ENCODE peak calls at places on chromosome 15, in six cellular contexts. One of them, this sample, is unnamed.

GRCh38 chr15:53000412-53000811 is 210.3 kb upstream of the ONECUT1 start:
- DNase-seq in A549: no peak
- DNase-seq in ascending aorta: no peak
- DNase-seq in body of pancreas: no peak
- DNase-seq in keratinocyte: no peak
- DNase-seq in vagina: no peak
- DNase-seq in this sample: no peak

GRCh38 chr15:100849021-100849831 is 30.4 kb upstream of the ALDH1A3 start:
- DNase-seq in keratinocyte: no peak
- DNase-seq in vagina: no peak
- DNase-seq in A549: peak
- DNase-seq in body of pancreas: peak
- DNase-seq in ascending aorta: no peak
- DNase-seq in this sample: no peak

GRCh38 chr15:70252056-70252935 is 154.6 kb upstream of the TLE3 start:
- DNase-seq in body of pancreas: no peak
- DNase-seq in ascending aorta: no peak
- DNase-seq in vagina: no peak
- DNase-seq in keratinocyte: no peak
- DNase-seq in A549: no peak
- DNase-seq in this sample: no peak

GRCh38 chr15:71761649-71762048 is 48.7 kb upstream of the NR2E3 start:
- DNase-seq in body of pancreas: no peak
- DNase-seq in A549: peak
- DNase-seq in vagina: no peak
- DNase-seq in ascending aorta: no peak
- DNase-seq in keratinocyte: peak
- DNase-seq in this sample: peak

GRCh38 chr15:34799149-34799824 is 3.9 kb upstream of the ACTC1 start:
- DNase-seq in ascending aorta: peak
- DNase-seq in vagina: no peak
- DNase-seq in keratinocyte: no peak
- DNase-seq in A549: no peak
- DNase-seq in body of pancreas: peak
- DNase-seq in this sample: no peak

GRCh38 chr15:51861557-51862350 is 32.3 kb downstream of the TMOD3 start:
- DNase-seq in A549: no peak
- DNase-seq in keratinocyte: no peak
- DNase-seq in ascending aorta: no peak
- DNase-seq in body of pancreas: no peak
- DNase-seq in vagina: no peak
- DNase-seq in this sample: no peak

GRCh38 chr15:67783303-67783702 is 42.0 kb upstream of the SKOR1 start:
- DNase-seq in body of pancreas: no peak
- DNase-seq in A549: no peak
- DNase-seq in keratinocyte: no peak
- DNase-seq in ascending aorta: no peak
- DNase-seq in vagina: no peak
- DNase-seq in this sample: no peak

GRCh38 chr15:75966073-75966472 is 46.2 kb downstream of the NRG4 start:
- DNase-seq in keratinocyte: no peak
- DNase-seq in A549: no peak
- DNase-seq in vagina: no peak
- DNase-seq in ascending aorta: no peak
- DNase-seq in body of pancreas: no peak
- DNase-seq in this sample: no peak

GRCh38 chr15:38882226-38882625 is 317.6 kb upstream of the RASGRP1 start:
- DNase-seq in vagina: no peak
- DNase-seq in keratinocyte: no peak
- DNase-seq in ascending aorta: no peak
- DNase-seq in body of pancreas: no peak
- DNase-seq in A549: no peak
- DNase-seq in this sample: no peak

GRCh38 chr15:88187195-88187594 is 69.3 kb downstream of the NTRK3 start:
- DNase-seq in vagina: no peak
- DNase-seq in ascending aorta: no peak
- DNase-seq in body of pancreas: no peak
- DNase-seq in A549: peak
- DNase-seq in keratinocyte: no peak
- DNase-seq in this sample: no peak

GRCh38 chr15:62883938-62884479 is 158.5 kb upstream of the TPM1 start:
- DNase-seq in keratinocyte: no peak
- DNase-seq in body of pancreas: no peak
- DNase-seq in ascending aorta: no peak
- DNase-seq in vagina: no peak
- DNase-seq in A549: no peak
- DNase-seq in this sample: peak

GRCh38 chr15:31975446-31976229 is 54.7 kb upstream of the CHRNA7 start:
- DNase-seq in body of pancreas: peak
- DNase-seq in keratinocyte: no peak
- DNase-seq in A549: no peak
- DNase-seq in ascending aorta: no peak
- DNase-seq in vagina: no peak
- DNase-seq in this sample: no peak

GRCh38 chr15:100642950-100643338 is 40.6 kb downstream of the ASB7 start:
- DNase-seq in body of pancreas: no peak
- DNase-seq in keratinocyte: no peak
- DNase-seq in vagina: no peak
- DNase-seq in ascending aorta: no peak
- DNase-seq in A549: no peak
- DNase-seq in this sample: no peak

GRCh38 chr15:56672721-56673120 is 60.6 kb downstream of the ZNF280D start:
- DNase-seq in vagina: no peak
- DNase-seq in body of pancreas: no peak
- DNase-seq in A549: no peak
- DNase-seq in keratinocyte: no peak
- DNase-seq in ascending aorta: no peak
- DNase-seq in this sample: peak

GRCh38 chr15:39595621-39596221 is 14.8 kb downstream of the THBS1 start:
- DNase-seq in ascending aorta: no peak
- DNase-seq in body of pancreas: no peak
- DNase-seq in keratinocyte: peak
- DNase-seq in vagina: no peak
- DNase-seq in A549: no peak
- DNase-seq in this sample: peak

GRCh38 chr15:78695046-78695671 is 54.1 kb upstream of the CHRNB4 start:
- DNase-seq in body of pancreas: no peak
- DNase-seq in keratinocyte: no peak
- DNase-seq in vagina: peak
- DNase-seq in ascending aorta: no peak
- DNase-seq in A549: no peak
- DNase-seq in this sample: no peak
- H3K4me3 ChIP-seq in body of pancreas: no peak
- H3K4me3 ChIP-seq in keratinocyte: no peak
- H3K4me3 ChIP-seq in vagina: no peak
- H3K4me3 ChIP-seq in ascending aorta: no peak
- H3K4me3 ChIP-seq in A549: no peak
- H3K4me3 ChIP-seq in this sample: no peak

GRCh38 chr15:65998486-65998885 is 129.2 kb downstream of the RAB11A start:
- DNase-seq in A549: no peak
- DNase-seq in body of pancreas: no peak
- DNase-seq in vagina: no peak
- DNase-seq in keratinocyte: no peak
- DNase-seq in ascending aorta: no peak
- DNase-seq in this sample: no peak

GRCh38 chr15:65993226-65993625 is 123.9 kb downstream of the RAB11A start:
- DNase-seq in keratinocyte: no peak
- DNase-seq in A549: no peak
- DNase-seq in body of pancreas: no peak
- DNase-seq in ascending aorta: no peak
- DNase-seq in vagina: no peak
- DNase-seq in this sample: no peak

GRCh38 chr15:65993762-65994161 is 124.5 kb downstream of the RAB11A start:
- DNase-seq in body of pancreas: no peak
- DNase-seq in ascending aorta: no peak
- DNase-seq in vagina: no peak
- DNase-seq in A549: no peak
- DNase-seq in keratinocyte: no peak
- DNase-seq in this sample: no peak

GRCh38 chr15:65994832-65995231 is 125.5 kb downstream of the RAB11A start:
- DNase-seq in ascending aorta: no peak
- DNase-seq in vagina: no peak
- DNase-seq in A549: no peak
- DNase-seq in keratinocyte: no peak
- DNase-seq in body of pancreas: no peak
- DNase-seq in this sample: no peak

GRCh38 chr15:65996901-65997300 is 127.6 kb downstream of the RAB11A start:
- DNase-seq in A549: no peak
- DNase-seq in body of pancreas: no peak
- DNase-seq in vagina: no peak
- DNase-seq in ascending aorta: no peak
- DNase-seq in keratinocyte: no peak
- DNase-seq in this sample: no peak
- TF ChIP-seq CTCF in A549: no peak
- TF ChIP-seq CTCF in body of pancreas: no peak
- TF ChIP-seq CTCF in vagina: no peak
- TF ChIP-seq CTCF in ascending aorta: no peak
- TF ChIP-seq CTCF in keratinocyte: no peak
- TF ChIP-seq CTCF in this sample: no peak

DNA sequence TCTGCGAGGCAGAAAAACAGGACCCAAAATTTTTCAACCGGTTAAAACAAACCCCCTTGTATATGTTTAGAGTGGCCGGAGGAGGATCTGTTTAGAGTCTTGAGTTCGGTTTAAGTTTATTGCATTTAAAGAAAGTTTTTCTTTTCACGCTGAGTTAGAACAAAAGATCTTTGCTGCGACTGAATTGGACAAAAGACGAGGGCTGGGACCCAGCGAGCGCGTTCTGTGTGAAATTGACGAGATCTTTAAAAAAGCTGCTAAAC is 9.8 kb downstream of the NR2F2 start:
- DNase-seq in vagina: no peak
- DNase-seq in A549: no peak
- DNase-seq in body of pancreas: no peak
- DNase-seq in ascending aorta: no peak
- DNase-seq in keratinocyte: no peak
- DNase-seq in this sample: no peak
- H3K4me3 ChIP-seq in vagina: peak
- H3K4me3 ChIP-seq in A549: peak
- H3K4me3 ChIP-seq in body of pancreas: peak
- H3K4me3 ChIP-seq in ascending aorta: peak
- H3K4me3 ChIP-seq in keratinocyte: peak
- H3K4me3 ChIP-seq in this sample: peak

GRCh38 chr15:44711356-44712107 is at the start of gene B2M:
- DNase-seq in keratinocyte: peak
- DNase-seq in A549: peak
- DNase-seq in body of pancreas: peak
- DNase-seq in ascending aorta: peak
- DNase-seq in vagina: peak
- DNase-seq in this sample: peak

GRCh38 chr15:44712108-44713005 is 1.0 kb downstream of the B2M start:
- DNase-seq in vagina: no peak
- DNase-seq in A549: peak
- DNase-seq in body of pancreas: peak
- DNase-seq in keratinocyte: no peak
- DNase-seq in ascending aorta: peak
- DNase-seq in this sample: peak

GRCh38 chr15:44711089-44711355 is at the start of gene PATL2:
- DNase-seq in body of pancreas: no peak
- DNase-seq in vagina: no peak
- DNase-seq in A549: no peak
- DNase-seq in ascending aorta: no peak
- DNase-seq in keratinocyte: no peak
- DNase-seq in this sample: no peak

GRCh38 chr15:44713006-44713966 is 2.0 kb downstream of the B2M start:
- DNase-seq in A549: peak
- DNase-seq in ascending aorta: no peak
- DNase-seq in keratinocyte: no peak
- DNase-seq in vagina: no peak
- DNase-seq in body of pancreas: no peak
- DNase-seq in this sample: no peak

GRCh38 chr15:44710236-44711088 is 661 bp downstream of the PATL2 start:
- DNase-seq in keratinocyte: no peak
- DNase-seq in A549: no peak
- DNase-seq in body of pancreas: no peak
- DNase-seq in vagina: no peak
- DNase-seq in ascending aorta: no peak
- DNase-seq in this sample: no peak
- TF ChIP-seq CTCF in keratinocyte: peak
- TF ChIP-seq CTCF in A549: peak
- TF ChIP-seq CTCF in body of pancreas: no peak
- TF ChIP-seq CTCF in vagina: peak
- TF ChIP-seq CTCF in ascending aorta: peak
- TF ChIP-seq CTCF in this sample: peak

GRCh38 chr15:90840157-90840855 is 28.1 kb upstream of the FURIN start:
- DNase-seq in A549: no peak
- DNase-seq in vagina: no peak
- DNase-seq in keratinocyte: no peak
- DNase-seq in ascending aorta: no peak
- DNase-seq in body of pancreas: no peak
- DNase-seq in this sample: no peak
- H3K4me3 ChIP-seq in A549: no peak
- H3K4me3 ChIP-seq in vagina: no peak
- H3K4me3 ChIP-seq in keratinocyte: no peak
- H3K4me3 ChIP-seq in ascending aorta: no peak
- H3K4me3 ChIP-seq in body of pancreas: no peak
- H3K4me3 ChIP-seq in this sample: no peak

GRCh38 chr15:64095795-64096485 is at the start of gene SNX1:
- DNase-seq in vagina: peak
- DNase-seq in ascending aorta: peak
- DNase-seq in A549: peak
- DNase-seq in body of pancreas: peak
- DNase-seq in keratinocyte: peak
- DNase-seq in this sample: peak
- TF ChIP-seq CTCF in vagina: no peak
- TF ChIP-seq CTCF in ascending aorta: no peak
- TF ChIP-seq CTCF in A549: no peak
- TF ChIP-seq CTCF in body of pancreas: no peak
- TF ChIP-seq CTCF in keratinocyte: no peak
- TF ChIP-seq CTCF in this sample: no peak

This sample was measured in AG09309.